ENCODE peak calls at places on chromosomes 1 and 21, in four cellular contexts. E is NCI-H510A, C is kidney epithelial cell, L is activated gamma-delta T cell treated with Interleukin-2 at 50 U/mL for 16 hours. K is an unnamed sample.

GRCh38 chr1:29864431-29865022 is 628.2 kb downstream of the PTPRU start:
- DNase-seq in E (no peak), L (no peak), C (no peak), K (no peak)

GRCh38 chr1:71303617-71304041 is 222.8 kb upstream of the ZRANB2 start:
- DNase-seq in L (no peak), C (no peak), E (no peak), K (no peak)

GRCh38 chr1:228552596-228553176 is 65.5 kb downstream of the RNF187 start:
- DNase-seq in L (no peak), E (no peak), C (no peak), K (no peak)

GRCh38 chr1:96538883-96539282 is 182.7 kb upstream of the PTBP2 start:
- DNase-seq in L (no peak), E (no peak), C (no peak), K (no peak)

GRCh38 chr1:32200226-32201010 is at the start of gene CCDC28B:
- DNase-seq in C (no peak), L (peak), E (peak), K (peak)

GRCh38 chr1:168879906-168880734 is 151.1 kb upstream of the DPT start:
- DNase-seq in C (no peak), L (no peak), E (peak), K (peak)

GRCh38 chr1:41681331-41682136 is 197.1 kb upstream of the EDN2 start:
- DNase-seq in L (no peak), C (no peak), E (no peak), K (no peak)

GRCh38 chr21:26490771-26491170 is 82.3 kb downstream of the CYYR1 start:
- DNase-seq in C (peak), E (no peak), L (no peak), K (no peak)

GRCh38 chr1:209238356-209238755 is 345.2 kb upstream of the CAMK1G start:
- DNase-seq in L (no peak), C (no peak), E (no peak), K (no peak)

GRCh38 chr1:184219414-184219813 is 167.4 kb upstream of the C1orf21 start:
- DNase-seq in C (no peak), E (no peak), L (no peak), K (no peak)

GRCh38 chr21:37159949-37160348 is 86.9 kb downstream of the TTC3 start:
- DNase-seq in L (no peak), C (no peak), E (no peak), K (no peak)

GRCh38 chr1:112298558-112298957 is 97.5 kb upstream of the CTTNBP2NL start:
- DNase-seq in C (no peak), E (no peak), L (peak), K (no peak)

GRCh38 chr1:170114916-170115315 is 30.8 kb upstream of the NTMT2 start:
- DNase-seq in L (no peak), E (no peak), C (no peak), K (no peak)

GRCh38 chr1:8516793-8517556 is 199.1 kb downstream of the SLC45A1 start:
- DNase-seq in C (no peak), L (no peak), E (no peak), K (no peak)

GRCh38 chr1:22500476-22500875 is 48.8 kb downstream of the ZBTB40 start:
- DNase-seq in L (no peak), E (no peak), C (peak), K (no peak)

GRCh38 chr1:47894718-47895393 is 102.3 kb downstream of the TRABD2B start:
- DNase-seq in L (no peak), E (no peak), C (no peak), K (no peak)

GRCh38 chr1:155062702-155063411 is 683 bp upstream of the EFNA4 start:
- DNase-seq in C (no peak), E (no peak), L (peak), K (peak)

GRCh38 chr1:152697701-152698600 is at the start of gene LCE2A:
- DNase-seq in C (no peak), E (no peak), L (no peak), K (no peak)

GRCh38 chr1:66315675-66316074 is 218.3 kb upstream of the SGIP1 start:
- DNase-seq in E (no peak), L (no peak), C (no peak), K (no peak)

GRCh38 chr1:37763791-37764741 is 854 bp downstream of the EPHA10 start:
- DNase-seq in C (no peak), L (no peak), E (peak), K (no peak)

GRCh38 chr1:24502168-24503002 is at the start of gene RCAN3:
- DNase-seq in E (peak), C (peak), L (peak), K (peak)

GRCh38 chr1:227734546-227734857 is 600 bp downstream of the JMJD4 start:
- DNase-seq in L (no peak), C (no peak), E (no peak), K (no peak)

GRCh38 chr21:25171438-25171837 is 435.8 kb downstream of the MRPL39 start:
- DNase-seq in L (no peak), E (no peak), C (peak), K (no peak)

GRCh38 chr1:247180581-247180980 is 8.8 kb upstream of the ZNF124 start:
- DNase-seq in E (no peak), L (no peak), C (no peak), K (no peak)

GRCh38 chr1:41902669-41903068 is 16.1 kb downstream of the HIVEP3 start:
- DNase-seq in L (no peak), E (no peak), C (no peak), K (no peak)

GRCh38 chr1:18413906-18414305 is 66.8 kb upstream of the KLHDC7A start:
- DNase-seq in C (no peak), E (peak), L (no peak), K (no peak)

GRCh38 chr1:229803601-229804217 is 177.7 kb downstream of the URB2 start:
- DNase-seq in L (no peak), E (no peak), C (peak), K (no peak)

GRCh38 chr1:155858805-155859233 is 548 bp upstream of the SYT11 start:
- DNase-seq in C (no peak), L (no peak), E (no peak), K (no peak)

GRCh38 chr1:89692601-89693503 is 59.9 kb downstream of the LRRC8C start:
- DNase-seq in L (no peak), E (no peak), C (no peak), K (no peak)

GRCh38 chr1:28233264-28233606 is 406 bp upstream of the DNAJC8 start:
- DNase-seq in C (no peak), E (no peak), L (no peak), K (no peak)

GRCh38 chr1:47534417-47534816 is 96.6 kb downstream of the FOXD2 start:
- DNase-seq in E (no peak), L (no peak), C (no peak), K (no peak)

GRCh38 chr1:26360051-26360806 is 6.3 kb upstream of the CRYBG2 start:
- DNase-seq in E (no peak), L (peak), C (no peak), K (no peak)